ENCODE peak calls at places on chromosomes 3 and 15, in six cellular contexts. One of them, this sample, is unnamed.

GRCh38 chr3:198027045-198027798 is 67.2 kb downstream of the LMLN start:
- DNase-seq in foreskin fibroblast: no peak
- DNase-seq in CD4-positive, alpha-beta T cell: no peak
- DNase-seq in transverse colon: no peak
- DNase-seq in mesothelial cell of epicardium: no peak
- DNase-seq in A549: no peak
- DNase-seq in this sample: no peak

GRCh38 chr3:125967156-125967555 is 1.8 kb upstream of the ROPN1B start:
- DNase-seq in foreskin fibroblast: no peak
- DNase-seq in CD4-positive, alpha-beta T cell: no peak
- DNase-seq in transverse colon: no peak
- DNase-seq in mesothelial cell of epicardium: no peak
- DNase-seq in A549: no peak
- DNase-seq in this sample: no peak

GRCh38 chr3:46472736-46473135 is 8.0 kb upstream of the LTF start:
- DNase-seq in foreskin fibroblast: no peak
- DNase-seq in CD4-positive, alpha-beta T cell: no peak
- DNase-seq in transverse colon: no peak
- DNase-seq in mesothelial cell of epicardium: no peak
- DNase-seq in A549: no peak
- DNase-seq in this sample: no peak

GRCh38 chr15:100770781-100771584 is 108.6 kb upstream of the ALDH1A3 start:
- DNase-seq in foreskin fibroblast: no peak
- DNase-seq in CD4-positive, alpha-beta T cell: no peak
- DNase-seq in transverse colon: no peak
- DNase-seq in mesothelial cell of epicardium: no peak
- DNase-seq in A549: no peak
- DNase-seq in this sample: no peak

GRCh38 chr3:197427013-197427412 is 128.6 kb upstream of the DLG1 start:
- DNase-seq in foreskin fibroblast: no peak
- DNase-seq in CD4-positive, alpha-beta T cell: no peak
- DNase-seq in transverse colon: no peak
- DNase-seq in mesothelial cell of epicardium: no peak
- DNase-seq in A549: no peak
- DNase-seq in this sample: no peak

GRCh38 chr3:8324727-8325126 is 176.9 kb upstream of the LMCD1 start:
- DNase-seq in foreskin fibroblast: peak; percentile 24
- DNase-seq in CD4-positive, alpha-beta T cell: peak; percentile 42
- DNase-seq in transverse colon: peak; percentile 16
- DNase-seq in mesothelial cell of epicardium: no peak
- DNase-seq in A549: peak; percentile 55
- DNase-seq in this sample: peak; percentile 74

GRCh38 chr15:78540955-78541743 is 905 bp downstream of the PSMA4 start:
- DNase-seq in foreskin fibroblast: no peak
- DNase-seq in CD4-positive, alpha-beta T cell: no peak
- DNase-seq in transverse colon: no peak
- DNase-seq in mesothelial cell of epicardium: no peak
- DNase-seq in A549: peak; percentile 12
- DNase-seq in this sample: no peak

GRCh38 chr3:27315003-27315402 is 54.2 kb downstream of the NEK10 start:
- DNase-seq in foreskin fibroblast: no peak
- DNase-seq in CD4-positive, alpha-beta T cell: no peak
- DNase-seq in transverse colon: no peak
- DNase-seq in mesothelial cell of epicardium: no peak
- DNase-seq in A549: no peak
- DNase-seq in this sample: no peak

GRCh38 chr15:91627473-91628309 is 225.8 kb upstream of the SLCO3A1 start:
- DNase-seq in foreskin fibroblast: no peak
- DNase-seq in CD4-positive, alpha-beta T cell: no peak
- DNase-seq in transverse colon: peak; percentile 11
- DNase-seq in mesothelial cell of epicardium: no peak
- DNase-seq in A549: no peak
- DNase-seq in this sample: no peak

GRCh38 chr15:65787260-65787659 is 4.8 kb downstream of the DENND4A start:
- DNase-seq in foreskin fibroblast: no peak
- DNase-seq in CD4-positive, alpha-beta T cell: no peak
- DNase-seq in transverse colon: no peak
- DNase-seq in mesothelial cell of epicardium: no peak
- DNase-seq in A549: no peak
- DNase-seq in this sample: no peak

GRCh38 chr15:99931703-99932603 is 198.7 kb upstream of the LYSMD4 start:
- DNase-seq in foreskin fibroblast: no peak
- DNase-seq in CD4-positive, alpha-beta T cell: no peak
- DNase-seq in transverse colon: no peak
- DNase-seq in mesothelial cell of epicardium: no peak
- DNase-seq in A549: no peak
- DNase-seq in this sample: no peak

GRCh38 chr3:196216081-196216564 is at the start of gene SLC51A:
- DNase-seq in foreskin fibroblast: no peak
- DNase-seq in CD4-positive, alpha-beta T cell: no peak
- DNase-seq in transverse colon: peak; percentile 68
- DNase-seq in mesothelial cell of epicardium: no peak
- DNase-seq in A549: no peak
- DNase-seq in this sample: no peak

GRCh38 chr3:53153267-53153823 is 7.7 kb upstream of the PRKCD start:
- DNase-seq in foreskin fibroblast: no peak
- DNase-seq in CD4-positive, alpha-beta T cell: no peak
- DNase-seq in transverse colon: no peak
- DNase-seq in mesothelial cell of epicardium: no peak
- DNase-seq in A549: no peak
- DNase-seq in this sample: peak; percentile 1

GRCh38 chr15:101055411-101055810 is 136.3 kb downstream of the LRRK1 start:
- DNase-seq in foreskin fibroblast: no peak
- DNase-seq in CD4-positive, alpha-beta T cell: no peak
- DNase-seq in transverse colon: no peak
- DNase-seq in mesothelial cell of epicardium: no peak
- DNase-seq in A549: no peak
- DNase-seq in this sample: no peak

GRCh38 chr3:24525022-24525421 is 30.4 kb upstream of the THRB start:
- DNase-seq in foreskin fibroblast: no peak
- DNase-seq in CD4-positive, alpha-beta T cell: no peak
- DNase-seq in transverse colon: no peak
- DNase-seq in mesothelial cell of epicardium: no peak
- DNase-seq in A549: no peak
- DNase-seq in this sample: no peak

GRCh38 chr15:40591310-40591845 is 2.7 kb upstream of the KNL1 start:
- DNase-seq in foreskin fibroblast: no peak
- DNase-seq in CD4-positive, alpha-beta T cell: no peak
- DNase-seq in transverse colon: no peak
- DNase-seq in mesothelial cell of epicardium: peak; percentile 25
- DNase-seq in A549: no peak
- DNase-seq in this sample: no peak

GRCh38 chr3:170709046-170709445 is 123.2 kb upstream of the SLC7A14 start:
- DNase-seq in foreskin fibroblast: peak; percentile 99
- DNase-seq in CD4-positive, alpha-beta T cell: no peak
- DNase-seq in transverse colon: no peak
- DNase-seq in mesothelial cell of epicardium: no peak
- DNase-seq in A549: no peak
- DNase-seq in this sample: no peak

GRCh38 chr15:98611031-98611430 is 37.3 kb upstream of the IGF1R start:
- DNase-seq in foreskin fibroblast: no peak
- DNase-seq in CD4-positive, alpha-beta T cell: no peak
- DNase-seq in transverse colon: no peak
- DNase-seq in mesothelial cell of epicardium: peak; percentile 27
- DNase-seq in A549: no peak
- DNase-seq in this sample: no peak

GRCh38 chr3:189584609-189585008 is 46.6 kb upstream of the TP63 start:
- DNase-seq in foreskin fibroblast: no peak
- DNase-seq in CD4-positive, alpha-beta T cell: no peak
- DNase-seq in transverse colon: no peak
- DNase-seq in mesothelial cell of epicardium: no peak
- DNase-seq in A549: no peak
- DNase-seq in this sample: no peak

GRCh38 chr15:28122038-28122949 is 23.2 kb upstream of the OCA2 start:
- DNase-seq in foreskin fibroblast: no peak
- DNase-seq in CD4-positive, alpha-beta T cell: no peak
- DNase-seq in transverse colon: no peak
- DNase-seq in mesothelial cell of epicardium: no peak
- DNase-seq in A549: no peak
- DNase-seq in this sample: no peak

GRCh38 chr15:56739964-56740640 is 6.8 kb upstream of the ZNF280D start:
- DNase-seq in foreskin fibroblast: no peak
- DNase-seq in CD4-positive, alpha-beta T cell: no peak
- DNase-seq in transverse colon: no peak
- DNase-seq in mesothelial cell of epicardium: no peak
- DNase-seq in A549: peak; percentile 68
- DNase-seq in this sample: no peak

This sample was measured in CD8-positive, alpha-beta T cell.